ENCODE peak calls at places on chromosomes 3 and 15, in ten cellular contexts. One of them, this sample, is unnamed.

GRCh38 chr15:62928996-62929350 is 113.6 kb upstream of the TPM1 start:
- DNase-seq in GM12865: no peak
- DNase-seq in fibroblast of pulmonary artery: no peak
- DNase-seq in brain microvascular endothelial cell: peak; percentile 88
- DNase-seq in fibroblast of lung: peak; percentile 71
- DNase-seq in dorsolateral prefrontal cortex: no peak
- DNase-seq in epithelial cell of esophagus: peak; percentile 95
- DNase-seq in cardiac muscle cell: no peak
- DNase-seq in tibial nerve: no peak
- DNase-seq in fibroblast of villous mesenchyme: peak; percentile 67
- DNase-seq in this sample: peak; percentile 85

GRCh38 chr15:31275331-31276262 is 51.0 kb upstream of the KLF13 start:
- DNase-seq in fibroblast of villous mesenchyme: no peak
- DNase-seq in fibroblast of pulmonary artery: no peak
- DNase-seq in tibial nerve: no peak
- DNase-seq in fibroblast of lung: no peak
- DNase-seq in dorsolateral prefrontal cortex: no peak
- DNase-seq in brain microvascular endothelial cell: no peak
- DNase-seq in epithelial cell of esophagus: no peak
- DNase-seq in GM12865: no peak
- DNase-seq in cardiac muscle cell: no peak
- DNase-seq in this sample: no peak

GRCh38 chr3:50297896-50298725 is 1.1 kb downstream of the HYAL3 start:
- DNase-seq in cardiac muscle cell: no peak
- DNase-seq in fibroblast of pulmonary artery: no peak
- DNase-seq in brain microvascular endothelial cell: no peak
- DNase-seq in fibroblast of lung: no peak
- DNase-seq in epithelial cell of esophagus: no peak
- DNase-seq in GM12865: peak; percentile 11
- DNase-seq in fibroblast of villous mesenchyme: no peak
- DNase-seq in dorsolateral prefrontal cortex: no peak
- DNase-seq in tibial nerve: no peak
- DNase-seq in this sample: no peak

GRCh38 chr3:176430244-176430893 is 766.9 kb downstream of the TBL1XR1 start:
- DNase-seq in fibroblast of lung: peak; percentile 85
- DNase-seq in dorsolateral prefrontal cortex: peak; percentile 54
- DNase-seq in brain microvascular endothelial cell: peak; percentile 36
- DNase-seq in fibroblast of villous mesenchyme: peak; percentile 53
- DNase-seq in tibial nerve: peak; percentile 33
- DNase-seq in fibroblast of pulmonary artery: peak; percentile 67
- DNase-seq in cardiac muscle cell: peak; percentile 38
- DNase-seq in GM12865: peak; percentile 20
- DNase-seq in epithelial cell of esophagus: peak; percentile 57
- DNase-seq in this sample: peak; percentile 75

GRCh38 chr15:74373056-74373650 is 5.7 kb upstream of the CYP11A1 start:
- DNase-seq in fibroblast of pulmonary artery: no peak
- DNase-seq in epithelial cell of esophagus: no peak
- DNase-seq in fibroblast of villous mesenchyme: no peak
- DNase-seq in brain microvascular endothelial cell: no peak
- DNase-seq in dorsolateral prefrontal cortex: no peak
- DNase-seq in fibroblast of lung: no peak
- DNase-seq in GM12865: no peak
- DNase-seq in tibial nerve: no peak
- DNase-seq in cardiac muscle cell: no peak
- DNase-seq in this sample: no peak

GRCh38 chr15:63513728-63514127 is 9.3 kb downstream of the USP3 start:
- DNase-seq in fibroblast of pulmonary artery: no peak
- DNase-seq in epithelial cell of esophagus: no peak
- DNase-seq in dorsolateral prefrontal cortex: no peak
- DNase-seq in GM12865: no peak
- DNase-seq in fibroblast of villous mesenchyme: no peak
- DNase-seq in fibroblast of lung: no peak
- DNase-seq in brain microvascular endothelial cell: no peak
- DNase-seq in tibial nerve: no peak
- DNase-seq in cardiac muscle cell: no peak
- DNase-seq in this sample: no peak

GRCh38 chr3:10766049-10766705 is 49.9 kb upstream of the SLC6A11 start:
- DNase-seq in cardiac muscle cell: no peak
- DNase-seq in tibial nerve: no peak
- DNase-seq in epithelial cell of esophagus: no peak
- DNase-seq in GM12865: no peak
- DNase-seq in fibroblast of villous mesenchyme: no peak
- DNase-seq in dorsolateral prefrontal cortex: no peak
- DNase-seq in brain microvascular endothelial cell: no peak
- DNase-seq in fibroblast of lung: no peak
- DNase-seq in fibroblast of pulmonary artery: no peak
- DNase-seq in this sample: no peak

GRCh38 chr15:87628311-87628710 is 628.2 kb downstream of the NTRK3 start:
- DNase-seq in fibroblast of villous mesenchyme: no peak
- DNase-seq in tibial nerve: no peak
- DNase-seq in GM12865: no peak
- DNase-seq in cardiac muscle cell: peak; percentile 5
- DNase-seq in fibroblast of pulmonary artery: no peak
- DNase-seq in epithelial cell of esophagus: no peak
- DNase-seq in dorsolateral prefrontal cortex: no peak
- DNase-seq in brain microvascular endothelial cell: no peak
- DNase-seq in fibroblast of lung: no peak
- DNase-seq in this sample: no peak

GRCh38 chr3:116341381-116341780 is 103.9 kb downstream of the LSAMP start:
- DNase-seq in tibial nerve: no peak
- DNase-seq in brain microvascular endothelial cell: no peak
- DNase-seq in epithelial cell of esophagus: no peak
- DNase-seq in fibroblast of pulmonary artery: no peak
- DNase-seq in cardiac muscle cell: no peak
- DNase-seq in fibroblast of lung: no peak
- DNase-seq in dorsolateral prefrontal cortex: no peak
- DNase-seq in fibroblast of villous mesenchyme: no peak
- DNase-seq in GM12865: no peak
- DNase-seq in this sample: no peak

GRCh38 chr15:90530250-90531051 is 728 bp downstream of the CRTC3 start:
- DNase-seq in epithelial cell of esophagus: peak; percentile 72
- DNase-seq in fibroblast of villous mesenchyme: peak; percentile 48
- DNase-seq in GM12865: peak; percentile 66
- DNase-seq in cardiac muscle cell: peak; percentile 50
- DNase-seq in fibroblast of lung: peak; percentile 34
- DNase-seq in fibroblast of pulmonary artery: peak; percentile 38
- DNase-seq in brain microvascular endothelial cell: no peak
- DNase-seq in tibial nerve: peak; percentile 17
- DNase-seq in dorsolateral prefrontal cortex: peak; percentile 27
- DNase-seq in this sample: peak; percentile 29

GRCh38 chr15:89828324-89829145 is 13.9 kb upstream of the ANPEP start:
- DNase-seq in brain microvascular endothelial cell: peak; percentile 38
- DNase-seq in tibial nerve: peak; percentile 49
- DNase-seq in fibroblast of lung: peak; percentile 81
- DNase-seq in fibroblast of pulmonary artery: peak; percentile 47
- DNase-seq in fibroblast of villous mesenchyme: peak; percentile 66
- DNase-seq in epithelial cell of esophagus: no peak
- DNase-seq in GM12865: no peak
- DNase-seq in cardiac muscle cell: peak; percentile 56
- DNase-seq in dorsolateral prefrontal cortex: no peak
- DNase-seq in this sample: peak; percentile 93

GRCh38 chr3:27293954-27294353 is 75.2 kb downstream of the NEK10 start:
- DNase-seq in fibroblast of pulmonary artery: no peak
- DNase-seq in fibroblast of villous mesenchyme: peak; percentile 60
- DNase-seq in brain microvascular endothelial cell: no peak
- DNase-seq in epithelial cell of esophagus: peak; percentile 34
- DNase-seq in tibial nerve: no peak
- DNase-seq in fibroblast of lung: peak; percentile 50
- DNase-seq in cardiac muscle cell: peak; percentile 52
- DNase-seq in dorsolateral prefrontal cortex: no peak
- DNase-seq in GM12865: no peak
- DNase-seq in this sample: no peak

GRCh38 chr15:60383008-60383694 is 14.6 kb downstream of the ANXA2 start:
- DNase-seq in fibroblast of pulmonary artery: no peak
- DNase-seq in fibroblast of lung: no peak
- DNase-seq in brain microvascular endothelial cell: peak; percentile 0
- DNase-seq in dorsolateral prefrontal cortex: no peak
- DNase-seq in fibroblast of villous mesenchyme: no peak
- DNase-seq in cardiac muscle cell: no peak
- DNase-seq in GM12865: no peak
- DNase-seq in tibial nerve: no peak
- DNase-seq in epithelial cell of esophagus: no peak
- DNase-seq in this sample: peak; percentile 8

GRCh38 chr3:143207338-143207961 is 87.9 kb downstream of the CHST2 start:
- DNase-seq in GM12865: peak; percentile 91
- DNase-seq in tibial nerve: no peak
- DNase-seq in cardiac muscle cell: no peak
- DNase-seq in fibroblast of pulmonary artery: peak; percentile 46
- DNase-seq in fibroblast of villous mesenchyme: peak; percentile 36
- DNase-seq in brain microvascular endothelial cell: peak; percentile 33
- DNase-seq in fibroblast of lung: peak; percentile 58
- DNase-seq in dorsolateral prefrontal cortex: no peak
- DNase-seq in epithelial cell of esophagus: no peak
- DNase-seq in this sample: peak; percentile 79

GRCh38 chr3:37594873-37595783 is 266.6 kb upstream of the CTDSPL start:
- DNase-seq in cardiac muscle cell: no peak
- DNase-seq in fibroblast of lung: no peak
- DNase-seq in tibial nerve: no peak
- DNase-seq in GM12865: no peak
- DNase-seq in epithelial cell of esophagus: no peak
- DNase-seq in fibroblast of villous mesenchyme: no peak
- DNase-seq in brain microvascular endothelial cell: no peak
- DNase-seq in dorsolateral prefrontal cortex: no peak
- DNase-seq in fibroblast of pulmonary artery: no peak
- DNase-seq in this sample: no peak

GRCh38 chr3:99505646-99506269 is 132.6 kb upstream of the COL8A1 start:
- DNase-seq in fibroblast of pulmonary artery: peak; percentile 90
- DNase-seq in tibial nerve: peak; percentile 68
- DNase-seq in cardiac muscle cell: no peak
- DNase-seq in brain microvascular endothelial cell: peak; percentile 96
- DNase-seq in epithelial cell of esophagus: peak; percentile 38
- DNase-seq in fibroblast of lung: peak; percentile 82
- DNase-seq in GM12865: peak; percentile 94
- DNase-seq in fibroblast of villous mesenchyme: peak; percentile 92
- DNase-seq in dorsolateral prefrontal cortex: no peak
- DNase-seq in this sample: peak; percentile 63

DNA sequence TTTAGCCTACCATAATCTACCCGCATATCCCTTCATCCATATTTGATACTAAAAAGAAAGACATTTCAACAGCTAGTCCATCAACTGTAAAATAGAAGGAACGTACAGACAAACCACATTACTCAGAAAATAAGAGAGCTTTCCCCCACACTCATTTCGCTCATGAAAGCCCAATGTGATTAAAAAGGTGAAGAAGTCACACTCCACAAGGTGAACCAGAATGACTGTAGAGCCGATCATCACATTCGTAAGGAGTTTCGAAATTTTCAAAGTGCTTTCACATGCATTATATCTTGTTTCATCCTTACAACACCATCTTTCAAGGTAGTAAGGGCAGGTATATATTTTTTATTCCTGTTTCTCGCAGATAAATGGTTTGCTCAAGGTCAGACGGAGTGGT is 225.3 kb downstream of the FOXP1 start:
- DNase-seq in GM12865: peak; percentile 16
- DNase-seq in dorsolateral prefrontal cortex: no peak
- DNase-seq in fibroblast of pulmonary artery: no peak
- DNase-seq in tibial nerve: no peak
- DNase-seq in epithelial cell of esophagus: peak; percentile 7
- DNase-seq in fibroblast of villous mesenchyme: no peak
- DNase-seq in fibroblast of lung: no peak
- DNase-seq in brain microvascular endothelial cell: no peak
- DNase-seq in cardiac muscle cell: no peak
- DNase-seq in this sample: no peak
- TF ChIP-seq CTCF in GM12865: no peak
- TF ChIP-seq CTCF in dorsolateral prefrontal cortex: no peak
- TF ChIP-seq CTCF in fibroblast of pulmonary artery: no peak
- TF ChIP-seq CTCF in tibial nerve: no peak
- TF ChIP-seq CTCF in epithelial cell of esophagus: no peak
- TF ChIP-seq CTCF in fibroblast of villous mesenchyme: no peak
- TF ChIP-seq CTCF in fibroblast of lung: no peak
- TF ChIP-seq CTCF in brain microvascular endothelial cell: no peak
- TF ChIP-seq CTCF in cardiac muscle cell: no peak
- TF ChIP-seq CTCF in this sample: no peak

DNA sequence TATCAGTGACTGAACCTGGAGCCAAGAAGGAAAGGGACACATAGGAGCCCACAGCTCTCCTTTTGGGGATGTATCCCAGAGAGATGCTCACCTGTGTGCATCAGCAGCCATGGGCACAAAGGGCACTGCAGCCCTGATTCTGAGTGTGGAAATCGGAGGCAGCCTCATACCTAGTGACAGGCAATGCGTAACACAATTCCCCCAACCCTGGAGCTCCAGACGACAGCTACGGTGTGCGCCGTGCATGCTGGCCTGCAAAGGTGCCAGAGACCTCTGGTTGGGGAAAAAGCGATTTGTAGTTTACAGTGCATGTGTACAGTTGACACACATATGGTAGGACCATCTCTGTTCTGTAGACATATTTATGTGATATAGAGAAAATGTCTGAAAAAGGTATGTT is 59.0 kb upstream of the PLXNA1 start:
- DNase-seq in epithelial cell of esophagus: no peak
- DNase-seq in cardiac muscle cell: no peak
- DNase-seq in brain microvascular endothelial cell: no peak
- DNase-seq in fibroblast of villous mesenchyme: no peak
- DNase-seq in GM12865: no peak
- DNase-seq in dorsolateral prefrontal cortex: no peak
- DNase-seq in tibial nerve: no peak
- DNase-seq in fibroblast of pulmonary artery: no peak
- DNase-seq in fibroblast of lung: no peak
- DNase-seq in this sample: no peak
- H3K4me3 ChIP-seq in epithelial cell of esophagus: no peak overlapping the region
- H3K4me3 ChIP-seq in cardiac muscle cell: no peak overlapping the region
- H3K4me3 ChIP-seq in brain microvascular endothelial cell: no peak overlapping the region
- H3K4me3 ChIP-seq in fibroblast of villous mesenchyme: no peak overlapping the region
- H3K4me3 ChIP-seq in GM12865: no peak overlapping the region
- H3K4me3 ChIP-seq in dorsolateral prefrontal cortex: no peak overlapping the region
- H3K4me3 ChIP-seq in tibial nerve: no peak overlapping the region
- H3K4me3 ChIP-seq in fibroblast of pulmonary artery: no peak overlapping the region
- H3K4me3 ChIP-seq in fibroblast of lung: no peak overlapping the region
- H3K4me3 ChIP-seq in this sample: no peak overlapping the region

DNA sequence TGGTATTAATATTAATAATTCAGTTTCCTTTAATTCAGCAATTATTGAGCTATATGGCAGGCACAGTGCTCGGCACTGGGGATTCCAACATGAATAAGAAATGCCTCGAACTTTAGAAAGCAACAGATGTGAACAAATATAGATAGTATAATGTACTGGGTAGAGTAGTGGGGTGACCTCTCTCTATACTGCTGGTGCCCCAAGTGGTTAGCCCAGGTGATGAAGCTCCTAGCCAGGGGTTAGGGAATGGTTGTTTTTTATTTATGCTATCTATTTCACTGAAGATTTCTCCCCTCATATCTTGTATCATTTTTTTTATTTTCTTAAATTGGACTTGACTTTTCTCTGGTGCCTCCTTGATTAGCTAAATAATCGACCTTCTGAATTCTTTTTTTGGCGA is 62.1 kb downstream of the BHLHE40 start:
- DNase-seq in GM12865: no peak
- DNase-seq in tibial nerve: no peak
- DNase-seq in dorsolateral prefrontal cortex: no peak
- DNase-seq in fibroblast of villous mesenchyme: no peak
- DNase-seq in fibroblast of pulmonary artery: no peak
- DNase-seq in epithelial cell of esophagus: no peak
- DNase-seq in cardiac muscle cell: no peak
- DNase-seq in fibroblast of lung: no peak
- DNase-seq in brain microvascular endothelial cell: no peak
- DNase-seq in this sample: no peak
- TF ChIP-seq CTCF in GM12865: no peak
- TF ChIP-seq CTCF in tibial nerve: no peak
- TF ChIP-seq CTCF in dorsolateral prefrontal cortex: no peak
- TF ChIP-seq CTCF in fibroblast of villous mesenchyme: no peak
- TF ChIP-seq CTCF in fibroblast of pulmonary artery: no peak
- TF ChIP-seq CTCF in epithelial cell of esophagus: no peak
- TF ChIP-seq CTCF in cardiac muscle cell: no peak
- TF ChIP-seq CTCF in fibroblast of lung: no peak
- TF ChIP-seq CTCF in brain microvascular endothelial cell: no peak
- TF ChIP-seq CTCF in this sample: no peak

GRCh38 chr15:77028451-77029165 is 33.7 kb downstream of the PSTPIP1 start:
- DNase-seq in fibroblast of lung: no peak
- DNase-seq in fibroblast of pulmonary artery: no peak
- DNase-seq in cardiac muscle cell: no peak
- DNase-seq in brain microvascular endothelial cell: no peak
- DNase-seq in GM12865: no peak
- DNase-seq in fibroblast of villous mesenchyme: no peak
- DNase-seq in tibial nerve: no peak
- DNase-seq in epithelial cell of esophagus: no peak
- DNase-seq in dorsolateral prefrontal cortex: no peak
- DNase-seq in this sample: no peak
- H3K4me3 ChIP-seq in fibroblast of lung: no peak overlapping the region
- H3K4me3 ChIP-seq in fibroblast of pulmonary artery: peak overlapping the region; percentile 37
- H3K4me3 ChIP-seq in cardiac muscle cell: peak overlapping the region; percentile 13
- H3K4me3 ChIP-seq in brain microvascular endothelial cell: peak overlapping the region; percentile 35
- H3K4me3 ChIP-seq in GM12865: no peak overlapping the region
- H3K4me3 ChIP-seq in fibroblast of villous mesenchyme: peak overlapping the region; percentile 23
- H3K4me3 ChIP-seq in tibial nerve: peak overlapping the region; percentile 36
- H3K4me3 ChIP-seq in epithelial cell of esophagus: peak overlapping the region; percentile 18
- H3K4me3 ChIP-seq in dorsolateral prefrontal cortex: no peak overlapping the region
- H3K4me3 ChIP-seq in this sample: no peak overlapping the region

This sample was measured in foreskin fibroblast.